ENCODE peak calls at places on chromosomes 16 and 17, in four cellular contexts. X is B cell, T is mucosa of descending colon, C is neural crest cell. J is an unnamed sample.

GRCh38 chr17:3474212-3474611 is 1.6 kb upstream of the ASPA start:
- DNase-seq in X (no peak), C (no peak), T (no peak), J (no peak)

GRCh38 chr16:88701541-88702363 is 4.5 kb downstream of the RNF166 start:
- DNase-seq in T (no peak), X (no peak), C (no peak), J (no peak)

GRCh38 chr16:24955975-24956731 is 59.0 kb downstream of the ARHGAP17 start:
- DNase-seq in X (no peak), T (no peak), C (no peak), J (no peak)

GRCh38 chr17:72982680-72983079 is 109.8 kb downstream of the SLC39A11 start:
- DNase-seq in C (no peak), T (no peak), X (no peak), J (no peak)

GRCh38 chr17:44219636-44220210 is at the start of gene UBTF:
- DNase-seq in X (peak), T (peak), C (peak), J (peak)

GRCh38 chr17:58786586-58787295 is 31.1 kb downstream of the PPM1E start:
- DNase-seq in C (no peak), X (no peak), T (no peak), J (no peak)

GRCh38 chr16:709651-710499 is 4.3 kb upstream of the FBXL16 start:
- DNase-seq in X (no peak), T (no peak), C (peak), J (no peak)

GRCh38 chr17:2253768-2254406 is 49.7 kb downstream of the SMG6 start:
- DNase-seq in C (no peak), X (no peak), T (no peak), J (no peak)

GRCh38 chr17:28963212-28963611 is 11.9 kb upstream of the PHF12 start:
- DNase-seq in T (no peak), C (no peak), X (no peak), J (no peak)

GRCh38 chr17:17564896-17565295 is 26.6 kb downstream of the PEMT start:
- DNase-seq in C (no peak), T (no peak), X (no peak), J (no peak)

GRCh38 chr17:21354796-21355385 is 21.3 kb upstream of the KCNJ12 start:
- DNase-seq in C (no peak), T (peak), X (no peak), J (no peak)

GRCh38 chr17:82007495-82008257 is 15.0 kb downstream of the CENPX start:
- DNase-seq in T (no peak), X (no peak), C (no peak), J (no peak)

GRCh38 chr16:85391769-85392583 is 221.1 kb upstream of the GSE1 start:
- DNase-seq in C (no peak), X (no peak), T (peak), J (peak)

DNA sequence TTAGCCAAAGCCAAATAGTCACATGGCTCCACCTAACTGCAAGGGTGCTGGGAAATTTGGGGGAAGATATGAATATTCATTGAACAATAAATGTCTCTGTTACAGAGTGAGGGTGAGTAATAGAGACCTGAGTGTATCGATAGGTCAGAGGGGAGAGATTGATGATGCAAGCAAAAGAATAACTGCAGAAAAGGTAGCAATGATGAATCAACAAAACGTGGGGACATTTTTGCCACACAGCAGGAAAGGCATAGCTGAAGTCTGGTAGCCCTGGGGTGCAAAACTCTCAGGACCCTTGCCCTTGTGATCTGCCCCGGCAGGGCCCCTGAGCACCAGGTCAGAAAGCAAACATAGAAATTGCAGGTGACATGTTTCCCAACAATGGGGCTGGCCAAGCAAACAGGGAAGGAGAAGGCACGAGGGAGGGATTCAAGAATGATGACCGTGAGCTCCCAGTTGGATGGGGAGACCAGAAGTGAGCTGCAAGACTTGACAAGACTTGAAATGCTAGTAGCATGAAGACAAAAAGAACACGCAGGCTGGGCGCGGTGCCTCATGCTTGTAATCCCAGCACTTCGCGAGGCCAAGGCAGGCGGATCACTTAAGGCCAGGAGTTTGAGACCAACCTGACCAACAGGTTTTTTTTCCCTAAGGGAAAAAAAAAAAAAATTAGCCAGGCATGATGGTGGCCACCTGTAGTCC is 12.7 kb upstream of the HERPUD1 start:
- DNase-seq in X (no peak), T (no peak), C (no peak), J (no peak)
- TF ChIP-seq CTCF in X (no peak), T (no peak), C (no peak), J (no peak)

GRCh38 chr16:67456383-67457140 is 24.4 kb downstream of the ATP6V0D1 start:
- DNase-seq in T (peak), C (no peak), X (no peak), J (no peak)
- TF ChIP-seq CTCF in T (peak), C (peak), X (no peak), J (no peak)

DNA sequence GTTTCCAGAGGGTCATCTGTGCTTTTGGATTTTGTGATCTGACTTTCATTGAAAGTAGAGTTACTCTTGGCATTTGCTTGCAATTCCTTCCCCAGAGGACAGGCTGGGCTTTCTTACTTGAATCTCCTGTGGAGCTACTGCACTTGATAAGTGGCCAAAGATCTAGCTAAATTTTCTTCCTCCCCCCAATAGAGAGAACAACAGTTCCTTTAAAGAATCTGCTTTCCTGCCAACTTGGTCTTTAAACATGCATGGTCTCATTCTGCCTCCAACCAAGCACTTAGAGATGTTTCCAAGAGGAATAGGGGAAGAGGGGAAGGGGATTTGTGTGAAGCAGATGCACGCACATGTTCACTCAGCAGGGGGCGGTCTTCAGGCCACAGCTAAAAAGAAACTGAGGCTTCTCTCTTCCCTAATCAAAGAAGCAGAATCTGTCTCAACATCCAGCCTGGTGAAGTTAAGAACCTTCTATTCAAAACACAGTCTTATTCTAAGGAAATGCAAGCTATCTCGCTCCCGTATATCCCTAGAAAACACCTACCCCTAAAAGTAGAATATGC is 229.6 kb downstream of the ZFHX3 start:
- DNase-seq in T (no peak), C (no peak), X (no peak), J (no peak)
- TF ChIP-seq CTCF in T (no peak), C (peak), X (no peak), J (no peak)

GRCh38 chr17:67559381-67559966 is 158.3 kb upstream of the NOL11 start:
- DNase-seq in X (peak), C (no peak), T (no peak), J (no peak)
- TF ChIP-seq CTCF in X (peak), C (peak), T (no peak), J (no peak)

GRCh38 chr17:40312893-40313659 is 4.1 kb downstream of the RARA start:
- DNase-seq in T (no peak), X (no peak), C (no peak), J (no peak)
- TF ChIP-seq CTCF in T (no peak), X (no peak), C (no peak), J (no peak)

J was measured in mesothelial cell of epicardium.